ENCODE peak calls at places on chromosomes 13 and 19, in seven cellular contexts. I, G, E, Y, L, D and C are unnamed samples.

GRCh38 chr13:60047943-60048342 is 115.8 kb downstream of the DIAPH3 start:
- DNase-seq in Y (no peak), L (no peak), D (no peak), E (no peak), G (no peak), I (peak), C (no peak)

GRCh38 chr19:18408053-18408476 is 10.6 kb upstream of the LRRC25 start:
- DNase-seq in I (peak), G (no peak), D (no peak), Y (no peak), E (no peak), L (no peak), C (no peak)

GRCh38 chr13:35025314-35025713 is 83.2 kb downstream of the NBEA start:
- DNase-seq in G (no peak), Y (no peak), D (no peak), I (no peak), L (no peak), E (no peak), C (no peak)

GRCh38 chr19:11324079-11324661 is 15.3 kb downstream of the RAB3D start:
- DNase-seq in I (peak), E (peak), Y (peak), G (peak), D (no peak), L (no peak), C (no peak)

GRCh38 chr19:10006335-10006708 is 4.0 kb downstream of the COL5A3 start:
- DNase-seq in E (peak), Y (peak), I (no peak), G (peak), D (peak), L (no peak), C (no peak)

GRCh38 chr19:20612711-20613316 is 47.2 kb upstream of the ZNF737 start:
- DNase-seq in D (no peak), L (no peak), I (no peak), E (no peak), Y (no peak), G (no peak), C (no peak)

GRCh38 chr19:49823472-49823871 is 5.4 kb downstream of the MED25 start:
- DNase-seq in G (no peak), Y (no peak), E (no peak), D (no peak), I (no peak), L (no peak), C (no peak)

GRCh38 chr19:11174336-11174735 is 18.8 kb upstream of the SPC24 start:
- DNase-seq in L (no peak), G (no peak), Y (no peak), I (no peak), D (no peak), E (no peak), C (no peak)

GRCh38 chr13:40490086-40490723 is 176.2 kb downstream of the FOXO1 start:
- DNase-seq in Y (no peak), G (no peak), L (no peak), I (no peak), D (peak), E (no peak), C (no peak)

GRCh38 chr19:47587295-47587694 is 14.3 kb upstream of the ZNF541 start:
- DNase-seq in Y (peak), D (no peak), G (no peak), E (no peak), L (no peak), I (peak), C (no peak)

GRCh38 chr13:62337109-62337880 is 921.6 kb upstream of the PCDH20 start:
- DNase-seq in I (no peak), E (no peak), G (no peak), Y (no peak), L (no peak), D (no peak), C (no peak)

GRCh38 chr19:15025237-15025636 is 24.0 kb upstream of the CASP14 start:
- DNase-seq in Y (no peak), L (no peak), G (no peak), I (no peak), E (no peak), D (no peak), C (no peak)

GRCh38 chr13:41974262-41974900 is 13.5 kb upstream of the VWA8 start:
- DNase-seq in D (peak), L (no peak), Y (no peak), E (no peak), I (no peak), G (no peak), C (no peak)

GRCh38 chr13:36907266-36907665 is 12.8 kb downstream of the SMAD9 start:
- DNase-seq in L (no peak), G (no peak), Y (no peak), E (no peak), D (no peak), I (no peak), C (no peak)

GRCh38 chr13:35260316-35260715 is 216.2 kb downstream of the MAB21L1 start:
- DNase-seq in G (no peak), Y (no peak), I (peak), E (no peak), D (no peak), L (no peak), C (no peak)

GRCh38 chr19:13181747-13182388 is 31.7 kb downstream of the IER2 start:
- DNase-seq in I (peak), G (no peak), L (no peak), Y (peak), D (no peak), E (no peak), C (no peak)

GRCh38 chr19:19486343-19487076 is 28.8 kb downstream of the TSSK6 start:
- DNase-seq in D (no peak), I (no peak), E (no peak), Y (no peak), L (no peak), G (no peak), C (no peak)

GRCh38 chr13:41654800-41655199 is 197.4 kb downstream of the RGCC start:
- DNase-seq in L (no peak), D (no peak), E (no peak), G (no peak), Y (no peak), I (no peak), C (no peak)

GRCh38 chr13:109652536-109652935 is 133.8 kb downstream of the IRS2 start:
- DNase-seq in L (no peak), G (peak), I (no peak), D (no peak), E (no peak), Y (no peak), C (no peak)